ENCODE peak calls at places on chromosomes 6 and 20, in seven cellular contexts. G is gastrocnemius medialis, N is ovary, U is A549, R is heart left ventricle, J is esophagus muscularis mucosa, Q is uterus. V is an unnamed sample.

GRCh38 chr6:148907573-148907972 is 160.7 kb downstream of the UST start:
- DNase-seq in G (no peak), N (no peak), U (no peak), R (no peak), J (no peak), Q (no peak), V (no peak)

GRCh38 chr20:25499855-25500434 is 85.4 kb downstream of the NINL start:
- DNase-seq in G (no peak), N (peak), U (no peak), R (no peak), J (no peak), Q (no peak), V (no peak)

GRCh38 chr20:58349586-58349985 is 39.4 kb upstream of the VAPB start:
- DNase-seq in G (no peak), N (no peak), U (peak), R (no peak), J (no peak), Q (no peak), V (no peak)

GRCh38 chr6:109455161-109455501 is 441 bp downstream of the MICAL1 start:
- DNase-seq in G (no peak), N (no peak), U (no peak), R (no peak), J (no peak), Q (no peak), V (peak)

GRCh38 chr6:64113703-64114102 is 478.1 kb downstream of the PHF3 start:
- DNase-seq in G (no peak), N (no peak), U (no peak), R (no peak), J (no peak), Q (no peak), V (no peak)

GRCh38 chr20:60558491-60558890 is 600.3 kb downstream of the CDH26 start:
- DNase-seq in G (no peak), N (no peak), U (no peak), R (no peak), J (no peak), Q (no peak), V (no peak)

GRCh38 chr20:54197621-54198604 is 10.0 kb upstream of the PFDN4 start:
- DNase-seq in G (no peak), N (no peak), U (peak), R (no peak), J (peak), Q (no peak), V (no peak)

GRCh38 chr20:44580581-44581268 is 1.7 kb upstream of the PKIG start:
- DNase-seq in G (peak), N (no peak), U (no peak), R (no peak), J (no peak), Q (no peak), V (no peak)

GRCh38 chr6:153058909-153059308 is 56.4 kb upstream of the MTRF1L start:
- DNase-seq in G (no peak), N (no peak), U (no peak), R (no peak), J (no peak), Q (no peak), V (no peak)

GRCh38 chr20:63052571-63053429 is 46.0 kb upstream of the BHLHE23 start:
- DNase-seq in G (no peak), N (peak), U (no peak), R (no peak), J (no peak), Q (no peak), V (peak)

DNA sequence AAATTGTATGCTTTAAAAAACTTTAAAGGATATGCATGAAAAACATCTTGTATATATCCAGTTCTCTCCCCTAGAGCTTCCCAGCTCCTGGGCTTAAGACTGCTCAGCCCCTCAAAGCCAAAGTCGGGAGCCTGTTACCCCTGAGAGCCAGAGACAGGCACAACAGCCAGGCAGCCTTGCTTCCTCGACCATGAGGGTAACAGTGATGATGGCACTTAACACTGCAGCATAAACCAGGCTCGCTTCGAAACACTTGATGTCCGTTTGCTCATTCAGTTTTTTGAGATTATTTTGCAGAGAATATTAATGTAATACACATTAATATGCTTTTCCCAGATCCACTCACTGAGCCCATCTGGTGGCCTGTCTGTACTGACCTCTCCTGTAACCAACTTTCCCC is 47.2 kb downstream of the RPP40 start:
- DNase-seq in G (no peak), N (no peak), U (no peak), R (no peak), J (no peak), Q (no peak), V (no peak)
- H3K4me3 ChIP-seq in G (no peak), N (no peak), U (no peak), R (no peak), J (no peak), Q (no peak), V (no peak)

GRCh38 chr6:167093922-167094432 is 28.9 kb upstream of the CCR6 start:
- DNase-seq in G (no peak), N (no peak), U (no peak), R (no peak), J (no peak), Q (no peak), V (no peak)
- TF ChIP-seq POLR2A in G (no peak), N (no peak), U (no peak), R (no peak), J (no peak), Q (no peak), V (no peak)

GRCh38 chr6:150751296-150751695 is 114.2 kb upstream of the MTHFD1L start:
- DNase-seq in G (no peak), N (no peak), U (no peak), R (no peak), J (peak), Q (no peak), V (no peak)

GRCh38 chr6:150755042-150755441 is 110.5 kb upstream of the MTHFD1L start:
- DNase-seq in G (no peak), N (no peak), U (no peak), R (no peak), J (no peak), Q (no peak), V (no peak)

GRCh38 chr6:150752409-150752808 is 113.1 kb upstream of the MTHFD1L start:
- DNase-seq in G (no peak), N (no peak), U (no peak), R (no peak), J (peak), Q (no peak), V (no peak)

GRCh38 chr6:150755524-150755923 is 110.0 kb upstream of the MTHFD1L start:
- DNase-seq in G (no peak), N (peak), U (no peak), R (no peak), J (no peak), Q (no peak), V (no peak)

DNA sequence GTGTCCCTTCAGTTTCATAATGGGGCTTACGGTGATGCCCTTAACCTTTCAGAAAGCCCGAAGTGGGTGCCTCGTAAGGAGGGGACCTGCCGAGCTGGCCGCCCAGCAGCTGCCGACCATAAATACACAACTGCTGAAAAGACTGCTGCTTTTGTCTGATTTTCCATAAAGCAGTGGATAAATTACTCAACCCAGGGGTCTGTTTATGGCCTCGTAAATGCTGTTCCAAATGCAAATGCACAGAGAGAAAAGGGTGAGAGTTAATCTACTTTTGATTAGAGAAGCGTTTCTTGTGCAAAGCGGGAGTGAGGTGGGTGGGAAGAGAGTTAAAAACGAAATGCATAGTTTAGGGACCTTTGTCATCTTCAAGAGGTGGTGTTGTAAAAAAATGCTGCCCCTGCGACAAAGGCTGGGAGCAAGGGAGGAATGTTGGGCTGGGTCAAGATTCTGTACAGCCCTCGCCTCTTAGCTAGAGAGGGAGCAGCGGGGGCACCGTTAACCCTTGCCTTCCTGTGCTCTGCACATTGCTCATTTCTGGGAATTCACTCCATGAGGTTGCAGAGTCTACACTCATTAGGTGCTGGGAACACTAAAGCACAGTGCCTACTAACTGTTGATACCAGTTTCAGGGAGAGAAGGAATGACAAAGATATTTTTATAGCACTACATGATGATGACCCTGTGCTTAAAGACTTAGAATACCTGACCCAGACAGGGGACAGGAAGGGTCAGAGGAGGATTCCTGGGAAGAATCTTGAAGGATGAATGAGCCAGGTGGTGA is 111.9 kb upstream of the MTHFD1L start:
- DNase-seq in G (no peak), N (no peak), U (no peak), R (no peak), J (no peak), Q (no peak), V (no peak)
- H3K4me3 ChIP-seq in G (no peak), N (no peak), U (no peak), R (no peak), J (peak), Q (no peak), V (no peak)

GRCh38 chr6:45195137-45195536 is 133.0 kb upstream of the RUNX2 start:
- DNase-seq in G (no peak), N (no peak), U (no peak), R (no peak), J (no peak), Q (no peak), V (no peak)
- TF ChIP-seq POLR2A in G (no peak), N (no peak), U (no peak), R (no peak), J (no peak), Q (no peak), V (no peak)

GRCh38 chr20:23152308-23152892 is 66.3 kb upstream of the CD93 start:
- DNase-seq in G (peak), N (peak), U (no peak), R (peak), J (peak), Q (peak), V (peak)
- H3K4me3 ChIP-seq in G (no peak), N (no peak), U (no peak), R (no peak), J (no peak), Q (no peak), V (no peak)

DNA sequence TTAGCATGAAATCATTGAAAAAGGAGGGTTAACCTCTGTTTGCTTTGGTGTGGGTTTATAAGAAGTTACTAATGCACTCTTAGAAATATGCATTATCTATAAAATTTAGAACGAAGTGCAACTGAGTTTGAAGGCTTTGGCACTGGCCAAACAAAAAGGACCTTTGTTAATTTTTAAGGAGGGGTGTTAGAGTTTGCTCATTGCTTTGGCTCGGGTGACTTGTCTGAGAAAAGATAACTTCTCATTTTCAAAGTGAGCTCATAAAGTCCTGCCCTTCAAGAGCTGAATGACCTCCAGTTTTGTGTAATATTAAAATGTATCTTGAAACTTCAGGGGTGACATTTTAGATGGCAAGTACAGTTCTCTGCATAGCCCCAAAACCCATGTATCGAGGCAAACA is 25.9 kb downstream of the NEDD9 start:
- DNase-seq in G (no peak), N (no peak), U (no peak), R (no peak), J (no peak), Q (no peak), V (no peak)
- TF ChIP-seq POLR2A in G (no peak), N (no peak), U (no peak), R (no peak), J (no peak), Q (no peak), V (no peak)

V was measured in lower leg skin.